ENCODE peak calls at places on chromosomes 11 and 22, in six cellular contexts. V is upper lobe of right lung, L is AG09319, Y is astrocyte of the cerebellum, R is amniotic stem cell, I is fibroblast of the aortic adventitia. Q is an unnamed sample.

GRCh38 chr22:41561335-41561734 is 525 bp downstream of the CSDC2 start:
- DNase-seq in R (no peak), I (peak), L (no peak), V (no peak), Y (no peak), Q (no peak)

GRCh38 chr11:119483341-119483880 is 60.4 kb upstream of the THY1 start:
- DNase-seq in Y (no peak), R (no peak), I (no peak), L (no peak), V (no peak), Q (no peak)

GRCh38 chr22:26579331-26579886 is 10.5 kb downstream of the TPST2 start:
- DNase-seq in V (peak), L (no peak), Y (no peak), R (no peak), I (no peak), Q (no peak)

GRCh38 chr11:606245-606644 is 9.5 kb downstream of the IRF7 start:
- DNase-seq in L (no peak), I (peak), V (peak), Y (no peak), R (no peak), Q (no peak)

GRCh38 chr22:41933411-41934177 is 7.0 kb upstream of the TNFRSF13C start:
- DNase-seq in I (no peak), Y (no peak), L (no peak), V (no peak), R (no peak), Q (no peak)

GRCh38 chr22:27372969-27373670 is 428.4 kb downstream of the MN1 start:
- DNase-seq in Y (no peak), R (no peak), L (no peak), V (peak), I (no peak), Q (no peak)

GRCh38 chr11:70841264-70841663 is 411.1 kb downstream of the SHANK2 start:
- DNase-seq in I (no peak), L (no peak), V (no peak), R (no peak), Y (no peak), Q (no peak)

GRCh38 chr11:19713221-19714092 is 820 bp downstream of the NAV2 start:
- DNase-seq in R (no peak), V (no peak), L (no peak), I (no peak), Y (no peak), Q (peak)

GRCh38 chr11:8828580-8829358 is 82.2 kb upstream of the AKIP1 start:
- DNase-seq in V (no peak), I (no peak), Y (no peak), L (no peak), R (no peak), Q (no peak)

GRCh38 chr11:44080951-44081350 is 14.5 kb upstream of the EXT2 start:
- DNase-seq in I (no peak), V (no peak), Y (no peak), L (no peak), R (no peak), Q (no peak)

GRCh38 chr11:96456111-96456510 is 66.3 kb downstream of the JRKL start:
- DNase-seq in Y (no peak), I (no peak), L (no peak), R (no peak), V (no peak), Q (no peak)

GRCh38 chr11:44277097-44278090 is 32.5 kb downstream of the ALX4 start:
- DNase-seq in Y (no peak), I (peak), V (peak), R (no peak), L (no peak), Q (no peak)

GRCh38 chr11:77154381-77155081 is 26.5 kb downstream of the MYO7A start:
- DNase-seq in Y (no peak), I (no peak), R (no peak), L (no peak), V (no peak), Q (no peak)

Q was measured in trophoblast cell.